ENCODE peak calls at places on chromosomes 16 and 17, in six cellular contexts. One of them, this sample, is unnamed.

GRCh38 chr16:57239089-57239488 is 6.0 kb upstream of the ARL2BP start:
- DNase-seq in sigmoid colon: no peak
- DNase-seq in A549: no peak
- DNase-seq in Peyer's patch: no peak
- DNase-seq in IMR-90: no peak
- DNase-seq in heart left ventricle: no peak
- DNase-seq in this sample: no peak

GRCh38 chr17:59716427-59716826 is 9.0 kb downstream of the VMP1 start:
- DNase-seq in sigmoid colon: no peak
- DNase-seq in A549: no peak
- DNase-seq in Peyer's patch: no peak
- DNase-seq in IMR-90: no peak
- DNase-seq in heart left ventricle: no peak
- DNase-seq in this sample: no peak

GRCh38 chr16:48350716-48351115 is 34.5 kb downstream of the SIAH1 start:
- DNase-seq in sigmoid colon: no peak
- DNase-seq in A549: no peak
- DNase-seq in Peyer's patch: no peak
- DNase-seq in IMR-90: no peak
- DNase-seq in heart left ventricle: no peak
- DNase-seq in this sample: no peak

GRCh38 chr17:27283057-27283456 is 10.9 kb upstream of the WSB1 start:
- DNase-seq in sigmoid colon: no peak
- DNase-seq in A549: no peak
- DNase-seq in Peyer's patch: no peak
- DNase-seq in IMR-90: no peak
- DNase-seq in heart left ventricle: no peak
- DNase-seq in this sample: no peak

GRCh38 chr17:63714550-63715277 is 14.8 kb upstream of the LIMD2 start:
- DNase-seq in sigmoid colon: no peak
- DNase-seq in A549: no peak
- DNase-seq in Peyer's patch: no peak
- DNase-seq in IMR-90: peak; percentile 71
- DNase-seq in heart left ventricle: peak; percentile 59
- DNase-seq in this sample: no peak

GRCh38 chr17:60330731-60331130 is 61.2 kb downstream of the USP32 start:
- DNase-seq in sigmoid colon: no peak
- DNase-seq in A549: no peak
- DNase-seq in Peyer's patch: no peak
- DNase-seq in IMR-90: peak; percentile 29
- DNase-seq in heart left ventricle: no peak
- DNase-seq in this sample: no peak

GRCh38 chr17:57286372-57287105 is 30.2 kb downstream of the MSI2 start:
- DNase-seq in sigmoid colon: no peak
- DNase-seq in A549: no peak
- DNase-seq in Peyer's patch: no peak
- DNase-seq in IMR-90: no peak
- DNase-seq in heart left ventricle: no peak
- DNase-seq in this sample: no peak

GRCh38 chr17:47404006-47404405 is 80.3 kb downstream of the EFCAB13 start:
- DNase-seq in sigmoid colon: no peak
- DNase-seq in A549: no peak
- DNase-seq in Peyer's patch: no peak
- DNase-seq in IMR-90: no peak
- DNase-seq in heart left ventricle: no peak
- DNase-seq in this sample: no peak

GRCh38 chr17:61235821-61236197 is 163.8 kb upstream of the TBX2 start:
- DNase-seq in sigmoid colon: no peak
- DNase-seq in A549: no peak
- DNase-seq in Peyer's patch: no peak
- DNase-seq in IMR-90: peak; percentile 84
- DNase-seq in heart left ventricle: no peak
- DNase-seq in this sample: no peak

GRCh38 chr17:74542166-74542565 is 3.7 kb downstream of the CD300C start:
- DNase-seq in sigmoid colon: peak; percentile 25
- DNase-seq in A549: no peak
- DNase-seq in Peyer's patch: no peak
- DNase-seq in IMR-90: no peak
- DNase-seq in heart left ventricle: no peak
- DNase-seq in this sample: no peak

GRCh38 chr16:48503779-48504178 is 106.2 kb downstream of the N4BP1 start:
- DNase-seq in sigmoid colon: peak; percentile 85
- DNase-seq in A549: no peak
- DNase-seq in Peyer's patch: no peak
- DNase-seq in IMR-90: peak; percentile 89
- DNase-seq in heart left ventricle: peak; percentile 42
- DNase-seq in this sample: no peak

GRCh38 chr17:3843935-3844516 is 2.0 kb downstream of the NCBP3 start:
- DNase-seq in sigmoid colon: no peak
- DNase-seq in A549: peak; percentile 87
- DNase-seq in Peyer's patch: no peak
- DNase-seq in IMR-90: no peak
- DNase-seq in heart left ventricle: no peak
- DNase-seq in this sample: no peak

GRCh38 chr16:66262253-66263167 is 104.0 kb upstream of the CDH5 start:
- DNase-seq in sigmoid colon: peak; percentile 77
- DNase-seq in A549: no peak
- DNase-seq in Peyer's patch: peak; percentile 8
- DNase-seq in IMR-90: peak; percentile 57
- DNase-seq in heart left ventricle: no peak
- DNase-seq in this sample: no peak

GRCh38 chr17:27981978-27982377 is 60.5 kb upstream of the NLK start:
- DNase-seq in sigmoid colon: no peak
- DNase-seq in A549: no peak
- DNase-seq in Peyer's patch: no peak
- DNase-seq in IMR-90: no peak
- DNase-seq in heart left ventricle: no peak
- DNase-seq in this sample: no peak

GRCh38 chr17:10809605-10810004 is 5.7 kb upstream of the TMEM238L start:
- DNase-seq in sigmoid colon: no peak
- DNase-seq in A549: no peak
- DNase-seq in Peyer's patch: no peak
- DNase-seq in IMR-90: no peak
- DNase-seq in heart left ventricle: no peak
- DNase-seq in this sample: no peak

GRCh38 chr16:84685210-84685609 is 14.6 kb upstream of the USP10 start:
- DNase-seq in sigmoid colon: peak; percentile 35
- DNase-seq in A549: no peak
- DNase-seq in Peyer's patch: no peak
- DNase-seq in IMR-90: no peak
- DNase-seq in heart left ventricle: no peak
- DNase-seq in this sample: no peak

GRCh38 chr16:15041260-15042011 is 14.4 kb downstream of the NTAN1 start:
- DNase-seq in sigmoid colon: peak; percentile 87
- DNase-seq in A549: no peak
- DNase-seq in Peyer's patch: no peak
- DNase-seq in IMR-90: peak; percentile 48
- DNase-seq in heart left ventricle: peak; percentile 86
- DNase-seq in this sample: no peak

GRCh38 chr17:40879026-40879425 is 6.0 kb downstream of the KRT20 start:
- DNase-seq in sigmoid colon: no peak
- DNase-seq in A549: no peak
- DNase-seq in Peyer's patch: no peak
- DNase-seq in IMR-90: no peak
- DNase-seq in heart left ventricle: no peak
- DNase-seq in this sample: no peak

GRCh38 chr16:23527961-23528634 is 17.8 kb upstream of the GGA2 start:
- DNase-seq in sigmoid colon: no peak
- DNase-seq in A549: no peak
- DNase-seq in Peyer's patch: no peak
- DNase-seq in IMR-90: no peak
- DNase-seq in heart left ventricle: no peak
- DNase-seq in this sample: no peak

GRCh38 chr16:9012848-9013507 is 49.3 kb upstream of the USP7 start:
- DNase-seq in sigmoid colon: no peak
- DNase-seq in A549: no peak
- DNase-seq in Peyer's patch: no peak
- DNase-seq in IMR-90: no peak
- DNase-seq in heart left ventricle: no peak
- DNase-seq in this sample: no peak

GRCh38 chr16:84239186-84239790 is 524 bp downstream of the KCNG4 start:
- DNase-seq in sigmoid colon: no peak
- DNase-seq in A549: no peak
- DNase-seq in Peyer's patch: no peak
- DNase-seq in IMR-90: peak; percentile 4
- DNase-seq in heart left ventricle: no peak
- DNase-seq in this sample: no peak

GRCh38 chr16:84700518-84701277 is 898 bp downstream of the USP10 start:
- DNase-seq in sigmoid colon: peak; percentile 62
- DNase-seq in A549: peak; percentile 13
- DNase-seq in Peyer's patch: peak; percentile 43
- DNase-seq in IMR-90: peak; percentile 29
- DNase-seq in heart left ventricle: no peak
- DNase-seq in this sample: no peak

GRCh38 chr16:70695351-70696070 is 9.7 kb upstream of the MTSS2 start:
- DNase-seq in sigmoid colon: no peak
- DNase-seq in A549: peak; percentile 56
- DNase-seq in Peyer's patch: no peak
- DNase-seq in IMR-90: no peak
- DNase-seq in heart left ventricle: peak; percentile 83
- DNase-seq in this sample: no peak

GRCh38 chr17:64393000-64393402 is 2.3 kb upstream of the PECAM1 start:
- DNase-seq in sigmoid colon: no peak
- DNase-seq in A549: no peak
- DNase-seq in Peyer's patch: no peak
- DNase-seq in IMR-90: no peak
- DNase-seq in heart left ventricle: no peak
- DNase-seq in this sample: no peak

GRCh38 chr17:76935331-76935730 is 67.1 kb downstream of the MGAT5B start:
- DNase-seq in sigmoid colon: no peak
- DNase-seq in A549: no peak
- DNase-seq in Peyer's patch: no peak
- DNase-seq in IMR-90: peak; percentile 60
- DNase-seq in heart left ventricle: no peak
- DNase-seq in this sample: no peak

DNA sequence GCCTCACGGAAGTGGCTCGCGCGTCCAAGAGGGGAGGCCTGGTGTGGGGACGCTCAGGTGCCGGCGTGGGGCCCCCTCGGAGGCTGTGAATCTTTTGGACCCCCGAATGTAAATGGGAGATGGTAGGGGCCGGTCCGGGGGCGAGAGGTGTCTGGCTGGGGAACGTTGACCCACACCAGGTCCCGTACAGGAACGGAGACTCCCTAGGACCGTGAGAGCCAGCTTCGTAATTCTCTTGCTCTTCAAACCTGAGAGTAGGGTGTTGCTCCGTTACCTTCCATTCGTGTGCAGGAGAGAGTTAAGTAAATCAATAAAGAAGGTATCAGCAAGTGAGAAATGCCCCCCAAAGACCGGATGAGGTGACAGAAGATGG is 483 bp downstream of the LYRM1 start:
- DNase-seq in sigmoid colon: no peak
- DNase-seq in A549: no peak
- DNase-seq in Peyer's patch: no peak
- DNase-seq in IMR-90: no peak
- DNase-seq in heart left ventricle: no peak
- DNase-seq in this sample: no peak
- TF ChIP-seq POLR2A in sigmoid colon: no peak
- TF ChIP-seq POLR2A in A549: no peak
- TF ChIP-seq POLR2A in Peyer's patch: no peak
- TF ChIP-seq POLR2A in IMR-90: no peak
- TF ChIP-seq POLR2A in heart left ventricle: no peak
- TF ChIP-seq POLR2A in this sample: no peak

GRCh38 chr17:78864117-78864516 is 23.5 kb upstream of the USP36 start:
- DNase-seq in sigmoid colon: no peak
- DNase-seq in A549: no peak
- DNase-seq in Peyer's patch: no peak
- DNase-seq in IMR-90: no peak
- DNase-seq in heart left ventricle: no peak
- DNase-seq in this sample: no peak

GRCh38 chr17:78857266-78857665 is 16.7 kb upstream of the USP36 start:
- DNase-seq in sigmoid colon: no peak
- DNase-seq in A549: no peak
- DNase-seq in Peyer's patch: no peak
- DNase-seq in IMR-90: no peak
- DNase-seq in heart left ventricle: no peak
- DNase-seq in this sample: no peak

GRCh38 chr17:78859051-78859450 is 18.4 kb upstream of the USP36 start:
- DNase-seq in sigmoid colon: no peak
- DNase-seq in A549: no peak
- DNase-seq in Peyer's patch: no peak
- DNase-seq in IMR-90: no peak
- DNase-seq in heart left ventricle: no peak
- DNase-seq in this sample: no peak

GRCh38 chr17:78862073-78863023 is 21.7 kb upstream of the USP36 start:
- DNase-seq in sigmoid colon: peak; percentile 96
- DNase-seq in A549: peak; percentile 87
- DNase-seq in Peyer's patch: peak; percentile 37
- DNase-seq in IMR-90: peak; percentile 98
- DNase-seq in heart left ventricle: peak; percentile 82
- DNase-seq in this sample: no peak

DNA sequence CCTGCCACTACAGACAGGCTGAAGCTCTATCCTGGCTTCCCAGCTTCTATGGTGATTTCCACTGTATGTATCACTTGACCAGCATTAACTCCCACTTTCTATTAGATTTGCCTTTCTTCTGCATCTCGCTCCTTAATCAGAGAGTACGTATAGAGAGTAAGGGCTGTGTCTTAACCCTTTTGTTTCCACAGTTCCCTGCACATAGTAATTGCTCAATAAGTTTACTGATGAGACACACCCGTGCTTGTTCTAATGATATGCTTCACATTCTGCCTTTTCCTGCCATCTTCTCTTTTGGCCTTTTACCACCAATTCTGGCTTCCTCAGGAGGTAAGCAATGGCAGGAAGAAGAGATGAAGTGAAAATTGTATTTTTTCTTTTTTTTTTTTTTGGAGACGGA is 20.6 kb upstream of the USP36 start:
- DNase-seq in sigmoid colon: no peak
- DNase-seq in A549: no peak
- DNase-seq in Peyer's patch: no peak
- DNase-seq in IMR-90: no peak
- DNase-seq in heart left ventricle: no peak
- DNase-seq in this sample: no peak
- H3K27ac ChIP-seq in sigmoid colon: peak overlapping the region; percentile 82
- H3K27ac ChIP-seq in A549: peak overlapping the region; percentile 81
- H3K27ac ChIP-seq in Peyer's patch: peak overlapping the region; percentile 27
- H3K27ac ChIP-seq in IMR-90: peak overlapping the region; percentile 82
- H3K27ac ChIP-seq in heart left ventricle: peak overlapping the region; percentile 18
- H3K27ac ChIP-seq in this sample: peak overlapping the region; percentile 89

GRCh38 chr17:29138991-29139682 is 41.1 kb downstream of the MYO18A start:
- DNase-seq in sigmoid colon: no peak
- DNase-seq in A549: no peak
- DNase-seq in Peyer's patch: peak; percentile 78
- DNase-seq in IMR-90: no peak
- DNase-seq in heart left ventricle: peak; percentile 68
- DNase-seq in this sample: no peak
- TF ChIP-seq POLR2A in sigmoid colon: no peak
- TF ChIP-seq POLR2A in A549: no peak
- TF ChIP-seq POLR2A in Peyer's patch: no peak
- TF ChIP-seq POLR2A in IMR-90: no peak
- TF ChIP-seq POLR2A in heart left ventricle: no peak
- TF ChIP-seq POLR2A in this sample: no peak

GRCh38 chr17:14205380-14205779 is 31.3 kb downstream of the CDRT15 start:
- DNase-seq in sigmoid colon: no peak
- DNase-seq in A549: no peak
- DNase-seq in Peyer's patch: no peak
- DNase-seq in IMR-90: no peak
- DNase-seq in heart left ventricle: no peak
- DNase-seq in this sample: no peak
- H3K27ac ChIP-seq in sigmoid colon: no peak overlapping the region
- H3K27ac ChIP-seq in A549: no peak overlapping the region
- H3K27ac ChIP-seq in Peyer's patch: no peak overlapping the region
- H3K27ac ChIP-seq in IMR-90: no peak overlapping the region
- H3K27ac ChIP-seq in heart left ventricle: peak overlapping the region; percentile 42
- H3K27ac ChIP-seq in this sample: no peak overlapping the region